ENCODE peak calls at places on chromosomes 4 and X, in nine cellular contexts. N is stomach, T is prostate gland, D is neural progenitor cell, M is aorta, P is lower lobe of right lung, B is A549, O is IMR-90, H is cardiac muscle cell. L is an unnamed sample.

GRCh38 chr4:44016582-44017421 is 431.8 kb downstream of the KCTD8 start:
- DNase-seq in N (no peak), T (no peak), D (peak; percentile 28), M (no peak), P (no peak), B (peak; percentile 13), O (peak; percentile 23), H (no peak), L (no peak)

GRCh38 chr4:160026720-160027119 is 923.8 kb downstream of the RAPGEF2 start:
- DNase-seq in N (no peak), T (no peak), D (no peak), M (no peak), P (no peak), B (peak; percentile 80), O (no peak), H (peak; percentile 4), L (no peak)

GRCh38 chr4:177194906-177195305 is 114.8 kb upstream of the NEIL3 start:
- DNase-seq in N (no peak), T (no peak), D (no peak), M (no peak), P (no peak), B (no peak), O (no peak), H (no peak), L (no peak)

GRCh38 chrX:11533211-11533651 is 132.5 kb downstream of the ARHGAP6 start:
- DNase-seq in N (no peak), T (peak; percentile 5), D (peak; percentile 46), M (no peak), P (no peak), B (peak; percentile 83), O (peak; percentile 89), H (peak; percentile 81), L (no peak)

GRCh38 chr4:62260256-62260655 is 1060.1 kb downstream of the ADGRL3 start:
- DNase-seq in N (no peak), T (no peak), D (no peak), M (no peak), P (no peak), B (no peak), O (no peak), H (no peak), L (no peak)

GRCh38 chr4:26321326-26322276 is 787 bp downstream of the RBPJ start:
- DNase-seq in N (no peak), T (peak; percentile 10), D (peak; percentile 81), M (peak; percentile 57), P (peak; percentile 54), B (peak; percentile 9), O (peak; percentile 41), H (peak; percentile 30), L (peak; percentile 37)

GRCh38 chrX:131544218-131544617 is 344 bp downstream of the OR13H1 start:
- DNase-seq in N (no peak), T (no peak), D (no peak), M (no peak), P (no peak), B (no peak), O (no peak), H (no peak), L (no peak)

GRCh38 chrX:1393871-1394615 is 2.1 kb upstream of the SLC25A6 start:
- DNase-seq in N (peak; percentile 3), T (no peak), D (no peak), M (peak; percentile 24), P (peak; percentile 27), B (no peak), O (no peak), H (no peak), L (no peak)

GRCh38 chr4:148454835-148455234 is 12.6 kb upstream of the NR3C2 start:
- DNase-seq in N (no peak), T (no peak), D (no peak), M (no peak), P (no peak), B (no peak), O (peak; percentile 23), H (no peak), L (no peak)

GRCh38 chr4:76801621-76802545 is 96.1 kb downstream of the SOWAHB start:
- DNase-seq in N (no peak), T (no peak), D (peak; percentile 55), M (peak; percentile 49), P (no peak), B (no peak), O (no peak), H (peak; percentile 51), L (no peak)

GRCh38 chr4:1902243-1902642 is 31.1 kb downstream of the NSD2 start:
- DNase-seq in N (no peak), T (no peak), D (no peak), M (no peak), P (no peak), B (no peak), O (no peak), H (no peak), L (no peak)

GRCh38 chrX:50812995-50813842 is 775 bp downstream of the SHROOM4 start:
- DNase-seq in N (peak; percentile 27), T (peak; percentile 17), D (peak; percentile 55), M (peak; percentile 57), P (peak; percentile 53), B (peak; percentile 13), O (peak; percentile 46), H (peak; percentile 66), L (peak; percentile 25)

DNA sequence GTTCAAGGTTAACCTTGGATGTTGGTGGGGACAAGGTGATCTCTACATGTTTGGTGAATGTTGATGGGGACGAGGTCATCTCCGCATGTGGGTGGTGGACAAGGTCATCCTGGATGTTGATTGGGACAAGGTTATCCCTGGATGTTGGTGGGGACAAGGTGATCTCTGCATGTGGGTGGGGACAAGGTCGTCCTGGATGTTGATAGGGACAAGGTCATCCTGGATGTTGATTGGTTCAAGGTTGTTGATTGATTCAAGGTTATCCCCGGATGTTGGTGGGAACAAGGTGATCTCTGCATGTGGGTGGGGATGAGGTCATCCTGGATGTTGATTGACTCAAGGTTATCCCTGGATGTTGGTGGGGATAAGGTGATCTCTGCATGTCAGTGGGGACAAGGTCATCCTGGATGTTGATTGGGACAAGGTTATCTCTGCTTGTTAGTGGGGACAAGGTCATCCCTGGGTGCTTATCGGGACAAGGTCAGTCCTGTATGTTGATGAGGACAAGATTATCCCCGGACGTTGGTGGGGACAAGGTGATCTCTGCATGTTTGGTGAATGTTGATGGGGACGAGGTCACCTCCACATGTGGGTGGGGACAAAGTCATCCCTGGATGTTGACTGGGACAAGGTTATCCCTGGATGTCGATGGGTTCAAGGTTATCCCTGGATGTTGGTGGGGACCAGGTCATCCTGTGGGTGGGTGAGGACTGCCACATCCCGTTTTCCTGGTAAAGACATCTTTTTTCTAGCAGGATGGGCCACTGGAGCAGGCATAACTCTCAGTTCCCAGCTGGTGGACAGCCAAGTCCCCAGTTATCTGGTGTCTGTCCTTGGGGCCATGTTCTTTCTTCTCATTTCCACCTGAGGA is 28.5 kb upstream of the PLCXD1 start:
- DNase-seq in N (no peak), T (no peak), D (no peak), M (no peak), P (no peak), B (peak; percentile 1), O (no peak), H (no peak), L (no peak)
- H3K4me3 ChIP-seq in N (no peak overlapping the region), T (no peak overlapping the region), D (no peak overlapping the region), M (no peak overlapping the region), P (no peak overlapping the region), B (no peak overlapping the region), O (no peak overlapping the region), H (no peak overlapping the region), L (no peak overlapping the region)

DNA sequence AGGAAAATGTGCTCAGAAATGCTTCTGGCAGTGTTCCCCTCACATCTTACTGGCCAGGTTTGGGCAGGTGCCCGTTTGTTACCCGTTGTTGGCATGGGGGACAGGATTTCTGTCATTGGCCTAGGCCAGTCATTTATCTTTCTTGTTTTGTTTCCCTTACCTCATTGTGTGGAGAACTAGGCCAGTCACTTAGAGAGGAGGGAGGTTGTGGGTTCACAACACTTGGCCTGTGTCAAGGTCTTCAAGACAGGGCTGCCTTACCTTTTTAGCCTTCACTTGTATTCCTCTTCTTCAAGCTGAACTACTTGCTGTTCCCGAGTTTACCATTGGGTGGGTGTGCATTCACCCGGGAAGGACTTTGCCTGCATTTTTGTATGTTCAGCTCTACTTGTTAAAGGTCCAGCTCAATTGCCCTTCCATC is 17.7 kb downstream of the SNX25 start:
- DNase-seq in N (no peak), T (no peak), D (no peak), M (no peak), P (no peak), B (no peak), O (peak; percentile 13), H (no peak), L (no peak)
- H3K27ac ChIP-seq in N (no peak overlapping the region), T (no peak overlapping the region), D (no peak overlapping the region), M (peak overlapping the region; percentile 84), P (no peak overlapping the region), B (no peak overlapping the region), O (no peak overlapping the region), H (no peak overlapping the region), L (no peak overlapping the region)

GRCh38 chrX:9052081-9052480 is 18.2 kb upstream of the FAM9B start:
- DNase-seq in N (no peak), T (no peak), D (no peak), M (no peak), P (no peak), B (no peak), O (no peak), H (no peak), L (no peak)

DNA sequence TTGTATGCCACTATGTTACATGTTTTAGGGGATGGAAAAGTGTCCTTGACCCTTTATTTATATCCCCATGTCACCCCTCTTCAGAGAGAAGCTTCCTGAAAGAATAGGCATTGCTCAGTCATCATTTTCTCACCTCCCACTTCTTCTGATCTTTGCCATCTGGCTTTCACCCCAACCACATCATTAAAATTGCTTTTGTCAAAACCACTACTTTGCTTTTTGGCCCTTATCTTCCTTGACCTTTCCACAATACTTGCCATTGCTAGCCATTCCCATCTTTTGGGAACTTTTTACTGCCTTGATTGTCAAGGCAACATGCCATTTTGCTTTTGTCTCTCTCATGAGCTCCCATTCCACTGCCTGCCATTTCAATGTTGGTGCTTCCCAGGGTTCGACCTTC is 14.9 kb upstream of the FAM9B start:
- DNase-seq in N (no peak), T (no peak), D (no peak), M (no peak), P (no peak), B (no peak), O (no peak), H (no peak), L (no peak)
- H3K4me3 ChIP-seq in N (no peak overlapping the region), T (no peak overlapping the region), D (no peak overlapping the region), M (no peak overlapping the region), P (no peak overlapping the region), B (no peak overlapping the region), O (no peak overlapping the region), H (no peak overlapping the region), L (no peak overlapping the region)

GRCh38 chr4:142917678-142918077 is 71.6 kb upstream of the INPP4B start:
- DNase-seq in N (no peak), T (no peak), D (no peak), M (no peak), P (no peak), B (peak; percentile 12), O (no peak), H (no peak), L (no peak)

GRCh38 chr4:142925161-142925560 is 79.1 kb upstream of the INPP4B start:
- DNase-seq in N (no peak), T (no peak), D (no peak), M (no peak), P (no peak), B (no peak), O (no peak), H (no peak), L (no peak)

GRCh38 chr4:142922720-142923119 is 76.6 kb upstream of the INPP4B start:
- DNase-seq in N (no peak), T (no peak), D (no peak), M (no peak), P (no peak), B (no peak), O (no peak), H (no peak), L (no peak)

GRCh38 chr4:142923619-142924018 is 77.5 kb upstream of the INPP4B start:
- DNase-seq in N (no peak), T (no peak), D (no peak), M (no peak), P (no peak), B (no peak), O (no peak), H (no peak), L (no peak)
- H3K27ac ChIP-seq in N (no peak overlapping the region), T (no peak overlapping the region), D (no peak overlapping the region), M (no peak overlapping the region), P (no peak overlapping the region), B (no peak overlapping the region), O (no peak overlapping the region), H (no peak overlapping the region), L (no peak overlapping the region)

L was measured in transverse colon.